ENCODE peak calls at places on chromosomes 2 and 18, in ten cellular contexts. R is uterus; N is body of pancreas; C is occipital lobe; G is activated effector memory CD4-positive, alpha-beta T cell treated with anti-CD3 and anti-CD28 coated beads, Interleukin-2, amount 50 U/mL, for 16 hours; S is stimulated activated naive B cell treated with anti-CD40 and anti-IgM and Interleukin-4, amounts not matched to agents 10 μg/mL and 1 μg/mL and 100 μg/mL, for 72 hours; J is fibroblast of the aortic adventitia; K is cardiac fibroblast; V is activated CD8-positive, alpha-beta memory T cell treated with anti-CD3 and anti-CD28 coated beads, Interleukin-2, amount 10 ng/mL, durations not matched to agents 7 days and 5 days; Q is effector CD4-positive, alpha-beta T cell. B is an unnamed sample.

GRCh38 chr2:108297436-108298141 is 8.9 kb downstream of the SULT1C2 start:
- DNase-seq in R (no peak), N (no peak), C (no peak), G (no peak), S (no peak), J (peak; percentile 64), K (peak; percentile 88), V (no peak), Q (no peak), B (no peak)

GRCh38 chr2:54680397-54681032 is 42.9 kb upstream of the EML6 start:
- DNase-seq in R (no peak), N (no peak), C (no peak), G (no peak), S (peak; percentile 58), J (peak; percentile 35), K (peak; percentile 50), V (peak; percentile 74), Q (no peak), B (no peak)

GRCh38 chr2:98771771-98772521 is 41.0 kb upstream of the MGAT4A start:
- DNase-seq in R (no peak), N (no peak), C (no peak), G (peak; percentile 82), S (no peak), J (peak; percentile 82), K (peak; percentile 72), V (peak; percentile 83), Q (peak; percentile 54), B (peak; percentile 61)

GRCh38 chr2:227748079-227748478 is 2.4 kb downstream of the SCYGR8 start:
- DNase-seq in R (no peak), N (no peak), C (no peak), G (no peak), S (no peak), J (no peak), K (peak; percentile 18), V (no peak), Q (no peak), B (no peak)

GRCh38 chr18:22796069-22796468 is 137.1 kb upstream of the RBBP8 start:
- DNase-seq in R (no peak), N (no peak), C (no peak), G (no peak), S (no peak), J (no peak), K (no peak), V (no peak), Q (no peak), B (no peak)

GRCh38 chr2:127360242-127360641 is 27.5 kb downstream of the MAP3K2 start:
- DNase-seq in R (no peak), N (no peak), C (no peak), G (no peak), S (no peak), J (no peak), K (no peak), V (no peak), Q (no peak), B (no peak)

GRCh38 chr18:63779386-63779785 is 4.2 kb downstream of the SERPINB7 start:
- DNase-seq in R (no peak), N (no peak), C (no peak), G (no peak), S (no peak), J (no peak), K (no peak), V (no peak), Q (no peak), B (no peak)

GRCh38 chr18:50614838-50615237 is 55.0 kb downstream of the MAPK4 start:
- DNase-seq in R (no peak), N (peak; percentile 18), C (peak; percentile 21), G (no peak), S (no peak), J (peak; percentile 4), K (peak; percentile 33), V (no peak), Q (no peak), B (no peak)

GRCh38 chr18:21740724-21741510 is at the start of gene MIB1:
- DNase-seq in R (peak; percentile 60), N (peak; percentile 99), C (peak; percentile 26), G (peak; percentile 84), S (no peak), J (peak; percentile 96), K (peak; percentile 97), V (no peak), Q (peak; percentile 99), B (no peak)

GRCh38 chr18:12772111-12772510 is 69.3 kb downstream of the PSMG2 start:
- DNase-seq in R (no peak), N (no peak), C (no peak), G (no peak), S (no peak), J (no peak), K (no peak), V (no peak), Q (no peak), B (no peak)

GRCh38 chr2:8138923-8139667 is 542.8 kb upstream of the ID2 start:
- DNase-seq in R (peak; percentile 58), N (no peak), C (no peak), G (no peak), S (no peak), J (peak; percentile 96), K (peak; percentile 92), V (no peak), Q (no peak), B (no peak)

GRCh38 chr2:46747297-46747818 is 168.2 kb downstream of the MCFD2 start:
- DNase-seq in R (no peak), N (no peak), C (no peak), G (no peak), S (no peak), J (no peak), K (peak; percentile 60), V (no peak), Q (no peak), B (peak; percentile 90)

GRCh38 chr2:4937550-4937949 is 754.6 kb upstream of the SOX11 start:
- DNase-seq in R (no peak), N (no peak), C (no peak), G (no peak), S (no peak), J (no peak), K (no peak), V (no peak), Q (no peak), B (no peak)

GRCh38 chr2:44705851-44706555 is 235.5 kb upstream of the SIX3 start:
- DNase-seq in R (no peak), N (no peak), C (no peak), G (no peak), S (no peak), J (no peak), K (no peak), V (no peak), Q (no peak), B (no peak)

GRCh38 chr18:48806551-48807261 is 144.1 kb downstream of the SMAD7 start:
- DNase-seq in R (peak; percentile 13), N (no peak), C (no peak), G (peak; percentile 65), S (no peak), J (peak; percentile 54), K (no peak), V (peak; percentile 48), Q (no peak), B (no peak)

GRCh38 chr2:238684362-238685326 is 163.2 kb upstream of the TWIST2 start:
- DNase-seq in R (peak; percentile 87), N (no peak), C (no peak), G (no peak), S (no peak), J (peak; percentile 100), K (peak; percentile 100), V (no peak), Q (no peak), B (no peak)

GRCh38 chr2:168699834-168700417 is 102.5 kb upstream of the NOSTRIN start:
- DNase-seq in R (peak; percentile 87), N (peak; percentile 59), C (no peak), G (no peak), S (no peak), J (peak; percentile 74), K (peak; percentile 87), V (no peak), Q (no peak), B (no peak)

GRCh38 chr18:50096766-50097435 is 98.0 kb downstream of the MYO5B start:
- DNase-seq in R (no peak), N (peak; percentile 89), C (no peak), G (no peak), S (no peak), J (no peak), K (no peak), V (no peak), Q (no peak), B (no peak)

GRCh38 chr18:3104190-3105054 is 91.5 kb upstream of the LPIN2 start:
- DNase-seq in R (no peak), N (no peak), C (no peak), G (no peak), S (no peak), J (peak; percentile 86), K (peak; percentile 90), V (no peak), Q (no peak), B (no peak)

GRCh38 chr2:169189123-169189522 is 119.8 kb downstream of the DHRS9 start:
- DNase-seq in R (no peak), N (no peak), C (no peak), G (no peak), S (no peak), J (no peak), K (no peak), V (no peak), Q (no peak), B (no peak)

GRCh38 chr18:24427484-24427883 is 1.0 kb downstream of the IMPACT start:
- DNase-seq in R (no peak), N (peak; percentile 7), C (no peak), G (no peak), S (no peak), J (peak; percentile 11), K (peak; percentile 45), V (no peak), Q (no peak), B (no peak)

GRCh38 chr2:231348173-231348572 is 47.3 kb upstream of the B3GNT7 start:
- DNase-seq in R (no peak), N (no peak), C (no peak), G (peak; percentile 22), S (no peak), J (peak; percentile 14), K (peak; percentile 71), V (no peak), Q (no peak), B (no peak)

GRCh38 chr2:190180313-190181065 is 118.0 kb upstream of the MSTN start:
- DNase-seq in R (peak; percentile 35), N (peak; percentile 89), C (peak; percentile 46), G (no peak), S (peak; percentile 53), J (no peak), K (no peak), V (no peak), Q (no peak), B (no peak)

GRCh38 chr2:50135841-50136240 is 896.1 kb downstream of the NRXN1 start:
- DNase-seq in R (no peak), N (no peak), C (no peak), G (no peak), S (no peak), J (no peak), K (no peak), V (no peak), Q (no peak), B (no peak)

GRCh38 chr18:32469691-32470131 is 971 bp downstream of the GAREM1 start:
- DNase-seq in R (no peak), N (peak; percentile 8), C (no peak), G (no peak), S (no peak), J (peak; percentile 39), K (peak; percentile 41), V (no peak), Q (no peak), B (no peak)

GRCh38 chr2:238987352-238987981 is 139.6 kb downstream of the TWIST2 start:
- DNase-seq in R (no peak), N (no peak), C (no peak), G (no peak), S (no peak), J (no peak), K (no peak), V (no peak), Q (no peak), B (no peak)

GRCh38 chr18:59604877-59605276 is 92.3 kb downstream of the CCBE1 start:
- DNase-seq in R (no peak), N (no peak), C (no peak), G (no peak), S (no peak), J (no peak), K (no peak), V (no peak), Q (no peak), B (no peak)

GRCh38 chr18:79400091-79400590 is 4.4 kb downstream of the NFATC1 start:
- DNase-seq in R (peak; percentile 67), N (peak; percentile 82), C (no peak), G (peak; percentile 90), S (no peak), J (peak; percentile 20), K (no peak), V (peak; percentile 67), Q (peak; percentile 65), B (no peak)